ENCODE peak calls at places on chromosomes 7 and 10, in nine cellular contexts. P, A, Z, Y, R, B, V, H and C are unnamed samples.

GRCh38 chr10:56605043-56605442 is 244.0 kb upstream of the ZWINT start:
- DNase-seq in R (peak), V (no peak), Z (peak), B (no peak), H (no peak), A (no peak), P (no peak), Y (no peak), C (no peak)

GRCh38 chr10:21265622-21266021 is 259.9 kb downstream of the SKIDA1 start:
- DNase-seq in Y (no peak), H (no peak), R (no peak), A (no peak), V (no peak), P (peak), Z (no peak), B (no peak), C (no peak)

GRCh38 chr10:72133517-72133916 is 45.2 kb upstream of the SPOCK2 start:
- DNase-seq in Z (no peak), H (peak), Y (no peak), V (no peak), P (peak), A (no peak), R (no peak), B (no peak), C (peak)

GRCh38 chr10:4653160-4653559 is 172.8 kb upstream of the AKR1E2 start:
- DNase-seq in V (no peak), Y (no peak), Z (no peak), B (no peak), A (no peak), R (peak), H (no peak), P (no peak), C (no peak)

GRCh38 chr10:104309980-104310978 is 28.0 kb downstream of the ITPRIP start:
- DNase-seq in H (no peak), V (no peak), Z (no peak), A (peak), P (peak), R (no peak), Y (no peak), B (peak), C (peak)

GRCh38 chr10:100826983-100827818 is 81.8 kb downstream of the PAX2 start:
- DNase-seq in B (no peak), A (no peak), V (no peak), H (no peak), R (peak), Z (no peak), Y (no peak), P (no peak), C (no peak)

GRCh38 chr7:42614636-42615035 is 297.2 kb downstream of the C7orf25 start:
- DNase-seq in V (no peak), R (no peak), H (no peak), P (no peak), A (no peak), Z (no peak), B (no peak), Y (no peak), C (no peak)

GRCh38 chr7:133079296-133079695 is 2.6 kb downstream of the CHCHD3 start:
- DNase-seq in A (no peak), Z (no peak), H (no peak), V (no peak), B (no peak), R (peak), Y (no peak), P (no peak), C (no peak)

GRCh38 chr10:49089789-49090595 is 25.3 kb downstream of the VSTM4 start:
- DNase-seq in Z (no peak), Y (no peak), R (no peak), A (no peak), P (no peak), H (no peak), B (no peak), V (no peak), C (no peak)

GRCh38 chr7:16695621-16696237 is 49.7 kb downstream of the BZW2 start:
- DNase-seq in A (peak), R (peak), P (peak), Z (no peak), Y (no peak), H (no peak), B (no peak), V (peak), C (no peak)

GRCh38 chr7:26293569-26294308 is 2.1 kb downstream of the SNX10 start:
- DNase-seq in V (no peak), H (peak), Y (peak), R (no peak), P (no peak), Z (no peak), B (no peak), A (no peak), C (no peak)

GRCh38 chr7:150996289-150997074 is 5.7 kb downstream of the NOS3 start:
- DNase-seq in R (peak), B (peak), P (no peak), Y (no peak), A (no peak), Z (no peak), H (no peak), V (no peak), C (no peak)

GRCh38 chr10:10662720-10663467 is 354.8 kb upstream of the CELF2 start:
- DNase-seq in R (no peak), V (no peak), A (peak), Z (no peak), H (no peak), Y (no peak), P (no peak), B (no peak), C (no peak)

GRCh38 chr10:124615259-124615658 is 128.9 kb downstream of the FAM53B start:
- DNase-seq in H (no peak), R (no peak), P (no peak), B (no peak), Y (no peak), Z (no peak), A (no peak), V (no peak), C (no peak)